ENCODE peak calls at places on chromosome 13, in five cellular contexts. One of them, this sample, is unnamed.

GRCh38 chr13:30235206-30235605 is 72.1 kb downstream of the KATNAL1 start:
- DNase-seq in adrenal gland: no peak
- DNase-seq in A549: no peak
- DNase-seq in RWPE1: no peak
- DNase-seq in HFFc6: no peak
- DNase-seq in this sample: no peak

GRCh38 chr13:45713721-45714120 is 11.6 kb downstream of the CBY2 start:
- DNase-seq in adrenal gland: no peak
- DNase-seq in A549: no peak
- DNase-seq in HFFc6: no peak
- DNase-seq in RWPE1: no peak
- DNase-seq in this sample: no peak

GRCh38 chr13:30923423-30923822 is 9.0 kb upstream of the TEX26 start:
- DNase-seq in HFFc6: no peak
- DNase-seq in A549: no peak
- DNase-seq in RWPE1: no peak
- DNase-seq in adrenal gland: no peak
- DNase-seq in this sample: no peak

GRCh38 chr13:73765651-73766384 is 368.4 kb downstream of the KLF12 start:
- DNase-seq in HFFc6: no peak
- DNase-seq in A549: no peak
- DNase-seq in RWPE1: no peak
- DNase-seq in adrenal gland: peak
- DNase-seq in this sample: peak

GRCh38 chr13:97583884-97584497 is 150.0 kb downstream of the RAP2A start:
- DNase-seq in adrenal gland: no peak
- DNase-seq in RWPE1: no peak
- DNase-seq in HFFc6: no peak
- DNase-seq in A549: no peak
- DNase-seq in this sample: no peak

GRCh38 chr13:87003265-87003664 is 667.9 kb upstream of the SLITRK5 start:
- DNase-seq in adrenal gland: no peak
- DNase-seq in A549: no peak
- DNase-seq in HFFc6: no peak
- DNase-seq in RWPE1: no peak
- DNase-seq in this sample: no peak

GRCh38 chr13:20714161-20714560 is 10.7 kb downstream of the IL17D start:
- DNase-seq in adrenal gland: no peak
- DNase-seq in HFFc6: no peak
- DNase-seq in RWPE1: no peak
- DNase-seq in A549: no peak
- DNase-seq in this sample: no peak

GRCh38 chr13:102839462-102839861 is 6.4 kb upstream of the ERCC5 start:
- DNase-seq in A549: no peak
- DNase-seq in adrenal gland: no peak
- DNase-seq in RWPE1: no peak
- DNase-seq in HFFc6: no peak
- DNase-seq in this sample: no peak

GRCh38 chr13:20132052-20132634 is 28.7 kb downstream of the GJA3 start:
- DNase-seq in A549: no peak
- DNase-seq in adrenal gland: no peak
- DNase-seq in HFFc6: no peak
- DNase-seq in RWPE1: no peak
- DNase-seq in this sample: no peak

GRCh38 chr13:95494082-95494681 is 58.3 kb upstream of the CLDN10 start:
- DNase-seq in A549: peak
- DNase-seq in RWPE1: peak
- DNase-seq in HFFc6: peak
- DNase-seq in adrenal gland: no peak
- DNase-seq in this sample: peak

GRCh38 chr13:63517376-63517775 is 2101.7 kb upstream of the PCDH20 start:
- DNase-seq in RWPE1: no peak
- DNase-seq in HFFc6: no peak
- DNase-seq in A549: no peak
- DNase-seq in adrenal gland: no peak
- DNase-seq in this sample: no peak

GRCh38 chr13:21365574-21365973 is 93.5 kb downstream of the ZDHHC20 start:
- DNase-seq in A549: no peak
- DNase-seq in RWPE1: no peak
- DNase-seq in HFFc6: no peak
- DNase-seq in adrenal gland: no peak
- DNase-seq in this sample: no peak

GRCh38 chr13:49052801-49053200 is 77.1 kb downstream of the FNDC3A start:
- DNase-seq in A549: no peak
- DNase-seq in RWPE1: no peak
- DNase-seq in adrenal gland: no peak
- DNase-seq in HFFc6: no peak
- DNase-seq in this sample: no peak

GRCh38 chr13:49302817-49303216 is 55.1 kb downstream of the CDADC1 start:
- DNase-seq in HFFc6: no peak
- DNase-seq in RWPE1: no peak
- DNase-seq in A549: no peak
- DNase-seq in adrenal gland: no peak
- DNase-seq in this sample: no peak

GRCh38 chr13:33446821-33447481 is 161.4 kb upstream of the STARD13 start:
- DNase-seq in adrenal gland: no peak
- DNase-seq in HFFc6: peak
- DNase-seq in A549: no peak
- DNase-seq in RWPE1: peak
- DNase-seq in this sample: peak

GRCh38 chr13:59176775-59177174 is 987.0 kb downstream of the DIAPH3 start:
- DNase-seq in HFFc6: no peak
- DNase-seq in adrenal gland: no peak
- DNase-seq in A549: no peak
- DNase-seq in RWPE1: no peak
- DNase-seq in this sample: peak

GRCh38 chr13:102555914-102556553 is 40.8 kb upstream of the TPP2 start:
- DNase-seq in A549: peak
- DNase-seq in HFFc6: peak
- DNase-seq in RWPE1: peak
- DNase-seq in adrenal gland: no peak
- DNase-seq in this sample: peak

This sample was measured in COLO829.